ENCODE peak calls at places on chromosomes 11 and 22, in six cellular contexts. One of them, this sample, is unnamed.

GRCh38 chr11:105769627-105770026 is 159.8 kb downstream of the GRIA4 start:
- DNase-seq in AG04450: no peak
- DNase-seq in mammary epithelial cell: no peak
- DNase-seq in PC-9: no peak
- DNase-seq in fibroblast of the aortic adventitia: no peak
- DNase-seq in colonic mucosa: no peak
- DNase-seq in this sample: no peak

GRCh38 chr11:62443390-62444201 is 24.8 kb downstream of the SCGB1A1 start:
- DNase-seq in AG04450: no peak
- DNase-seq in PC-9: no peak
- DNase-seq in fibroblast of the aortic adventitia: peak; percentile 91
- DNase-seq in mammary epithelial cell: no peak
- DNase-seq in colonic mucosa: no peak
- DNase-seq in this sample: peak; percentile 62

GRCh38 chr11:123211134-123211879 is 16.3 kb upstream of the CLMP start:
- DNase-seq in AG04450: no peak
- DNase-seq in PC-9: no peak
- DNase-seq in fibroblast of the aortic adventitia: no peak
- DNase-seq in colonic mucosa: no peak
- DNase-seq in mammary epithelial cell: no peak
- DNase-seq in this sample: no peak

GRCh38 chr22:36653316-36653715 is 50.2 kb downstream of the CACNG2 start:
- DNase-seq in fibroblast of the aortic adventitia: no peak
- DNase-seq in colonic mucosa: no peak
- DNase-seq in mammary epithelial cell: no peak
- DNase-seq in AG04450: no peak
- DNase-seq in PC-9: no peak
- DNase-seq in this sample: no peak

GRCh38 chr11:18588297-18589252 is at the start of gene UEVLD:
- DNase-seq in PC-9: peak; percentile 93
- DNase-seq in colonic mucosa: peak; percentile 92
- DNase-seq in fibroblast of the aortic adventitia: peak; percentile 89
- DNase-seq in AG04450: peak; percentile 78
- DNase-seq in mammary epithelial cell: peak; percentile 88
- DNase-seq in this sample: peak; percentile 92

GRCh38 chr11:116422976-116423375 is 349.8 kb downstream of the BUD13 start:
- DNase-seq in fibroblast of the aortic adventitia: no peak
- DNase-seq in AG04450: no peak
- DNase-seq in PC-9: no peak
- DNase-seq in mammary epithelial cell: no peak
- DNase-seq in colonic mucosa: no peak
- DNase-seq in this sample: no peak

GRCh38 chr11:61487342-61488025 is 21.1 kb upstream of the LRRC10B start:
- DNase-seq in fibroblast of the aortic adventitia: no peak
- DNase-seq in mammary epithelial cell: no peak
- DNase-seq in colonic mucosa: no peak
- DNase-seq in PC-9: no peak
- DNase-seq in AG04450: no peak
- DNase-seq in this sample: no peak

GRCh38 chr22:50243704-50244419 is 961 bp downstream of the TUBGCP6 start:
- DNase-seq in fibroblast of the aortic adventitia: peak; percentile 7
- DNase-seq in colonic mucosa: no peak
- DNase-seq in AG04450: no peak
- DNase-seq in PC-9: no peak
- DNase-seq in mammary epithelial cell: no peak
- DNase-seq in this sample: no peak

GRCh38 chr11:18332891-18333290 is 10.5 kb downstream of the GTF2H1 start:
- DNase-seq in PC-9: no peak
- DNase-seq in colonic mucosa: no peak
- DNase-seq in AG04450: no peak
- DNase-seq in fibroblast of the aortic adventitia: no peak
- DNase-seq in mammary epithelial cell: no peak
- DNase-seq in this sample: no peak

GRCh38 chr11:113273720-113274119 is 40.7 kb upstream of the TTC12 start:
- DNase-seq in fibroblast of the aortic adventitia: no peak
- DNase-seq in PC-9: no peak
- DNase-seq in colonic mucosa: no peak
- DNase-seq in mammary epithelial cell: no peak
- DNase-seq in AG04450: no peak
- DNase-seq in this sample: no peak

GRCh38 chr11:35365961-35366360 is 53.4 kb downstream of the SLC1A2 start:
- DNase-seq in mammary epithelial cell: no peak
- DNase-seq in fibroblast of the aortic adventitia: no peak
- DNase-seq in colonic mucosa: no peak
- DNase-seq in AG04450: no peak
- DNase-seq in PC-9: no peak
- DNase-seq in this sample: peak; percentile 61
- H3K4me3 ChIP-seq in mammary epithelial cell: no peak overlapping the region
- H3K4me3 ChIP-seq in fibroblast of the aortic adventitia: no peak overlapping the region
- H3K4me3 ChIP-seq in colonic mucosa: no peak overlapping the region
- H3K4me3 ChIP-seq in AG04450: no peak overlapping the region
- H3K4me3 ChIP-seq in PC-9: no peak overlapping the region
- H3K4me3 ChIP-seq in this sample: no peak overlapping the region

GRCh38 chr11:14905104-14906033 is 13.3 kb upstream of the CYP2R1 start:
- DNase-seq in fibroblast of the aortic adventitia: peak; percentile 33
- DNase-seq in AG04450: no peak
- DNase-seq in colonic mucosa: peak; percentile 69
- DNase-seq in PC-9: no peak
- DNase-seq in mammary epithelial cell: no peak
- DNase-seq in this sample: peak; percentile 9
- TF ChIP-seq CTCF in fibroblast of the aortic adventitia: peak; percentile 53
- TF ChIP-seq CTCF in AG04450: peak; percentile 34
- TF ChIP-seq CTCF in colonic mucosa: peak; percentile 49
- TF ChIP-seq CTCF in PC-9: no peak
- TF ChIP-seq CTCF in mammary epithelial cell: no peak
- TF ChIP-seq CTCF in this sample: no peak

GRCh38 chr11:75563978-75564552 is 2.0 kb downstream of the SERPINH1 start:
- DNase-seq in mammary epithelial cell: peak; percentile 80
- DNase-seq in PC-9: no peak
- DNase-seq in fibroblast of the aortic adventitia: peak; percentile 89
- DNase-seq in AG04450: peak; percentile 74
- DNase-seq in colonic mucosa: no peak
- DNase-seq in this sample: peak; percentile 96
- H3K4me3 ChIP-seq in mammary epithelial cell: peak overlapping the region; percentile 66
- H3K4me3 ChIP-seq in PC-9: peak overlapping the region; percentile 85
- H3K4me3 ChIP-seq in fibroblast of the aortic adventitia: peak overlapping the region; percentile 100
- H3K4me3 ChIP-seq in AG04450: peak overlapping the region; percentile 77
- H3K4me3 ChIP-seq in colonic mucosa: peak overlapping the region; percentile 66
- H3K4me3 ChIP-seq in this sample: peak overlapping the region; percentile 81

GRCh38 chr22:41746563-41747400 is 47.5 kb downstream of the MEI1 start:
- DNase-seq in PC-9: peak; percentile 75
- DNase-seq in AG04450: peak; percentile 44
- DNase-seq in fibroblast of the aortic adventitia: peak; percentile 84
- DNase-seq in mammary epithelial cell: peak; percentile 85
- DNase-seq in colonic mucosa: peak; percentile 79
- DNase-seq in this sample: peak; percentile 77

GRCh38 chr22:41745968-41746367 is 46.7 kb downstream of the MEI1 start:
- DNase-seq in AG04450: no peak
- DNase-seq in PC-9: no peak
- DNase-seq in mammary epithelial cell: no peak
- DNase-seq in fibroblast of the aortic adventitia: no peak
- DNase-seq in colonic mucosa: no peak
- DNase-seq in this sample: no peak

GRCh38 chr22:41739576-41739975 is 40.3 kb downstream of the MEI1 start:
- DNase-seq in PC-9: no peak
- DNase-seq in AG04450: no peak
- DNase-seq in mammary epithelial cell: no peak
- DNase-seq in colonic mucosa: no peak
- DNase-seq in fibroblast of the aortic adventitia: no peak
- DNase-seq in this sample: no peak

GRCh38 chr22:41742918-41743317 is 43.6 kb downstream of the MEI1 start:
- DNase-seq in fibroblast of the aortic adventitia: no peak
- DNase-seq in colonic mucosa: no peak
- DNase-seq in PC-9: no peak
- DNase-seq in mammary epithelial cell: no peak
- DNase-seq in AG04450: no peak
- DNase-seq in this sample: no peak
- TF ChIP-seq CTCF in fibroblast of the aortic adventitia: peak; percentile 4
- TF ChIP-seq CTCF in colonic mucosa: no peak
- TF ChIP-seq CTCF in PC-9: no peak
- TF ChIP-seq CTCF in mammary epithelial cell: no peak
- TF ChIP-seq CTCF in AG04450: no peak
- TF ChIP-seq CTCF in this sample: no peak

GRCh38 chr11:64180871-64181270 is 5.1 kb upstream of the STIP1 start:
- DNase-seq in PC-9: no peak
- DNase-seq in colonic mucosa: no peak
- DNase-seq in AG04450: no peak
- DNase-seq in fibroblast of the aortic adventitia: no peak
- DNase-seq in mammary epithelial cell: no peak
- DNase-seq in this sample: no peak

GRCh38 chr11:64186205-64187165 is 514 bp downstream of the STIP1 start:
- DNase-seq in colonic mucosa: peak; percentile 60
- DNase-seq in AG04450: no peak
- DNase-seq in PC-9: no peak
- DNase-seq in fibroblast of the aortic adventitia: peak; percentile 15
- DNase-seq in mammary epithelial cell: peak; percentile 17
- DNase-seq in this sample: no peak

GRCh38 chr11:64185323-64186204 is at the start of gene STIP1:
- DNase-seq in colonic mucosa: peak; percentile 99
- DNase-seq in PC-9: peak; percentile 100
- DNase-seq in mammary epithelial cell: peak; percentile 100
- DNase-seq in fibroblast of the aortic adventitia: peak; percentile 100
- DNase-seq in AG04450: peak; percentile 100
- DNase-seq in this sample: peak; percentile 100

GRCh38 chr11:64181506-64182411 is 4.2 kb upstream of the STIP1 start:
- DNase-seq in fibroblast of the aortic adventitia: peak; percentile 91
- DNase-seq in AG04450: peak; percentile 71
- DNase-seq in mammary epithelial cell: peak; percentile 66
- DNase-seq in colonic mucosa: peak; percentile 94
- DNase-seq in PC-9: peak; percentile 86
- DNase-seq in this sample: peak; percentile 97

DNA sequence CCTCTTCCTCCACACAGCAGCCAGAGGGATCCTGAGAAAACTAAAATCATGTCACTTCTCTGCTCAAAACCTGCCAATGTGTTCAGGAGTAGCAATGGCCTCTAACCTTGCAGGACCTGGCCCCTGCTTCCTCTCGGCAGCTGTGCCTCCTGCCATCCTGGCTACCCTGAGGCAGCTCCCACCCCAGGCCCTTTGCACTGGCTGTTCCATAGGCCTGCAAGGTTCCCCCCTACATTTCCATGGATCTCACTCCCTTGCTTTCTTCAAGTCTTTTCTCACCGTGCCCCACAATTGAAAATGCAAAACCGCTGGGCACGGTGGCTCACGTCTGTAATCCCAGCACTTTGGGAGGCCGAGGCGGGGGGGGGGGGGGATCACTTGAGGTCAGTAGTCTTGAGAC is 2.1 kb upstream of the STIP1 start:
- DNase-seq in PC-9: no peak
- DNase-seq in AG04450: no peak
- DNase-seq in mammary epithelial cell: no peak
- DNase-seq in fibroblast of the aortic adventitia: no peak
- DNase-seq in colonic mucosa: no peak
- DNase-seq in this sample: no peak
- H3K4me3 ChIP-seq in PC-9: no peak overlapping the region
- H3K4me3 ChIP-seq in AG04450: no peak overlapping the region
- H3K4me3 ChIP-seq in mammary epithelial cell: no peak overlapping the region
- H3K4me3 ChIP-seq in fibroblast of the aortic adventitia: peak overlapping the region; percentile 14
- H3K4me3 ChIP-seq in colonic mucosa: no peak overlapping the region
- H3K4me3 ChIP-seq in this sample: no peak overlapping the region

GRCh38 chr11:86629070-86629706 is 43.2 kb downstream of the ME3 start:
- DNase-seq in PC-9: no peak
- DNase-seq in AG04450: no peak
- DNase-seq in mammary epithelial cell: no peak
- DNase-seq in fibroblast of the aortic adventitia: peak; percentile 68
- DNase-seq in colonic mucosa: no peak
- DNase-seq in this sample: peak; percentile 50

GRCh38 chr11:86637976-86638375 is 34.4 kb downstream of the ME3 start:
- DNase-seq in AG04450: no peak
- DNase-seq in mammary epithelial cell: peak; percentile 52
- DNase-seq in PC-9: no peak
- DNase-seq in colonic mucosa: no peak
- DNase-seq in fibroblast of the aortic adventitia: no peak
- DNase-seq in this sample: peak; percentile 43

GRCh38 chr11:86636275-86636674 is 36.1 kb downstream of the ME3 start:
- DNase-seq in colonic mucosa: no peak
- DNase-seq in PC-9: no peak
- DNase-seq in fibroblast of the aortic adventitia: no peak
- DNase-seq in AG04450: no peak
- DNase-seq in mammary epithelial cell: no peak
- DNase-seq in this sample: peak; percentile 43

GRCh38 chr11:86627776-86628455 is 44.5 kb downstream of the ME3 start:
- DNase-seq in PC-9: no peak
- DNase-seq in colonic mucosa: no peak
- DNase-seq in AG04450: no peak
- DNase-seq in mammary epithelial cell: no peak
- DNase-seq in fibroblast of the aortic adventitia: peak; percentile 75
- DNase-seq in this sample: peak; percentile 76

DNA sequence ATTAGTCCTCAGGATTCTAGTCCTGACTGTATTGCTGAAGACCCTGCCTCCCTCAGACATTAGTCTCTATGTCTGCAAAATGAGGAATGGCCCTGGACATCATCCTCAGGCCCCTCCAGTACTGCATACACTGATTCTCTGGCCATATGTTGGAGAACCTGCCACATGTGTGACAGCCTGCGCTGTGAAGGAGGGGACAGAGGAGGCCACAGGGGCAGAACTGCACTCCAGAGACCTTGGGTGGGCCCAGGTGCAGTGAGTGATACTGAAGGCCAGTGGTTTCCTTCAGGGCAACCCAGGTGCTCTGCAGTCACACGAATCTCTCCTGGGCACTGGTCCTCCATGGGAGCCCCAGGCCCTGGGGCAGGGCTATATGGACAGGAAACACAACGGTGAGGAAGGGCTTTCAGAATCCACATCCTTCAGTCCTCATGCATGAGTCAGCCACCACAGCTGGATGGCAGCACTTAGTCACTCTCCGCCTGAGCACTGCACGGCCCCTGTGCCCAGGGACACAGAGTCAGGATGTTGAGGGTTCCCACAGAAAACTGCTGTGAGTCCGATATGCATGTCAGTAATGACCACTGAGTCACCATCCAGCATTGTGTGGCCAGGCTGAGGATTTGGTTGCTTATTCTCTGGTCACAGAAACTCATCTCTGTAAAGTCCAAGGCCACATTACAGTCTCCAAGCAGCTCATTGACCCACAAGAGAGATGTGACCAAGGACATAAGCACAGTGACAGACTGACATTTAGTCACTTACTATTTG is 39.7 kb downstream of the ME3 start:
- DNase-seq in AG04450: peak; percentile 84
- DNase-seq in PC-9: peak; percentile 83
- DNase-seq in mammary epithelial cell: peak; percentile 93
- DNase-seq in fibroblast of the aortic adventitia: peak; percentile 85
- DNase-seq in colonic mucosa: no peak
- DNase-seq in this sample: peak; percentile 99
- TF ChIP-seq CTCF in AG04450: peak; percentile 21
- TF ChIP-seq CTCF in PC-9: peak; percentile 52
- TF ChIP-seq CTCF in mammary epithelial cell: no peak
- TF ChIP-seq CTCF in fibroblast of the aortic adventitia: peak; percentile 40
- TF ChIP-seq CTCF in colonic mucosa: no peak
- TF ChIP-seq CTCF in this sample: peak; percentile 24

DNA sequence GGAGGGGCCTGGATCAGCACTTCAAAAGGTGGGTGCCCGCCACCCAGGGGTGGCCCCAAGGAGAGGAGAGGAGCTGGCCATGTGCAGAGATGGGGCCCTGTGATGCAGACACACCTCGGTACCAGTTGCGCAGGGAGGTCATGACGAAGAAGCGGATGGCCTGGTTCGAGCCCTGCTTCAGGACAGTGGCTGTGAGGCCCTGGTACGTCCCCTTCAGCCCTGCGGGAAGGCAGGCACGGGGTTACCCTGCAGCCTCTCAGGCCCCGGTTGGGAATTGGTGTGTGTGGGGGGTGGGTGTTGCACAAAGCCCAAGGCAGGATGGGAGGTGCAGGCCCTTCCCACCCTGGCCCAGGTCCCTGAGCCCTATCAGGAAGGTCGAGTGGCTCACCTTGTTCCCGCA is 1.8 kb downstream of the SLC25A1 start:
- DNase-seq in fibroblast of the aortic adventitia: no peak
- DNase-seq in colonic mucosa: no peak
- DNase-seq in mammary epithelial cell: no peak
- DNase-seq in PC-9: no peak
- DNase-seq in AG04450: no peak
- DNase-seq in this sample: no peak
- H3K4me3 ChIP-seq in fibroblast of the aortic adventitia: peak overlapping the region; percentile 76
- H3K4me3 ChIP-seq in colonic mucosa: no peak overlapping the region
- H3K4me3 ChIP-seq in mammary epithelial cell: peak overlapping the region; percentile 77
- H3K4me3 ChIP-seq in PC-9: peak overlapping the region; percentile 88
- H3K4me3 ChIP-seq in AG04450: peak overlapping the region; percentile 68
- H3K4me3 ChIP-seq in this sample: peak overlapping the region; percentile 56

This sample was measured in foreskin fibroblast.